ENCODE peak calls at places on chromosomes 13 and 19, in eight cellular contexts. O is left ventricle myocardium inferior; E is AG04449; Q is H54; B is stimulated activated CD8-positive, alpha-beta memory T cell treated with anti-CD3 and anti-CD28 coated beads, Interleukin-15, amount 100 ng/mL, for 4 hours; C is thyroid gland; S is central memory CD4-positive, alpha-beta T cell; P is right cardiac atrium. R is an unnamed sample.

GRCh38 chr19:47309038-47309437 is 623 bp upstream of the C5AR1 start:
- DNase-seq in C (no peak), Q (no peak), P (no peak), S (no peak), E (no peak), B (no peak), O (no peak), R (no peak)

GRCh38 chr13:70108276-70108845 is at the start of gene KLHL1:
- DNase-seq in B (no peak), S (no peak), E (no peak), P (no peak), O (no peak), Q (no peak), C (no peak), R (no peak)

GRCh38 chr19:34274827-34275625 is 20.7 kb downstream of the GARRE1 start:
- DNase-seq in S (no peak), E (peak; percentile 97), B (no peak), O (no peak), P (no peak), C (no peak), Q (peak; percentile 33), R (no peak)

GRCh38 chr19:11563530-11563929 is 4.5 kb upstream of the ELOF1 start:
- DNase-seq in P (no peak), C (no peak), S (no peak), O (no peak), Q (no peak), B (no peak), E (no peak), R (no peak)

GRCh38 chr19:45115809-45116615 is 23.0 kb downstream of the PPP1R37 start:
- DNase-seq in O (no peak), E (no peak), P (peak; percentile 38), S (no peak), B (no peak), C (no peak), Q (no peak), R (no peak)

GRCh38 chr13:81821259-81821658 is 1480.3 kb upstream of the SPRY2 start:
- DNase-seq in S (no peak), P (no peak), O (no peak), C (no peak), Q (no peak), B (no peak), E (no peak), R (no peak)

GRCh38 chr13:19090495-19090894 is 91.1 kb downstream of the TUBA3C start:
- DNase-seq in E (no peak), O (no peak), Q (no peak), P (no peak), C (no peak), S (no peak), B (no peak), R (no peak)

GRCh38 chr13:50387124-50387581 is 371.9 kb downstream of the KCNRG start:
- DNase-seq in O (peak; percentile 64), B (peak; percentile 3), P (peak; percentile 85), E (no peak), Q (no peak), C (peak; percentile 77), S (no peak), R (no peak)

GRCh38 chr19:795691-796581 is 1.3 kb upstream of the PTBP1 start:
- DNase-seq in P (peak; percentile 70), S (no peak), C (no peak), E (no peak), B (no peak), Q (no peak), O (no peak), R (no peak)

GRCh38 chr19:41098762-41099161 is 10.5 kb downstream of the CYP2A13 start:
- DNase-seq in S (no peak), O (no peak), C (no peak), P (no peak), B (no peak), Q (no peak), E (no peak), R (no peak)

GRCh38 chr13:109251958-109252357 is 534.4 kb downstream of the IRS2 start:
- DNase-seq in C (no peak), B (no peak), E (no peak), P (no peak), Q (no peak), O (no peak), S (no peak), R (no peak)

GRCh38 chr19:2037676-2038255 is 13.3 kb downstream of the MKNK2 start:
- DNase-seq in P (no peak), Q (no peak), O (peak; percentile 16), C (peak; percentile 88), S (no peak), E (no peak), B (no peak), R (no peak)

GRCh38 chr19:44600466-44600865 is 12.9 kb upstream of the IGSF23 start:
- DNase-seq in E (no peak), O (no peak), Q (no peak), C (no peak), B (no peak), S (no peak), P (no peak), R (no peak)

GRCh38 chr13:98273824-98274786 is 97.0 kb upstream of the RNF113B start:
- DNase-seq in E (no peak), Q (no peak), B (no peak), P (no peak), S (no peak), C (peak; percentile 36), O (no peak), R (no peak)

GRCh38 chr13:45691667-45692066 is 10.5 kb upstream of the CBY2 start:
- DNase-seq in B (no peak), C (no peak), P (no peak), S (no peak), E (no peak), O (no peak), Q (no peak), R (no peak)

GRCh38 chr13:46490129-46490528 is 62.8 kb upstream of the LRCH1 start:
- DNase-seq in Q (no peak), O (no peak), S (no peak), P (peak; percentile 60), B (no peak), C (no peak), E (no peak), R (no peak)

GRCh38 chr13:71360041-71360440 is 507.0 kb downstream of the DACH1 start:
- DNase-seq in B (no peak), O (no peak), P (no peak), Q (no peak), S (no peak), C (no peak), E (no peak), R (no peak)

GRCh38 chr19:5452594-5453565 is 2.3 kb upstream of the ZNRF4 start:
- DNase-seq in S (no peak), P (no peak), O (no peak), Q (peak; percentile 67), C (no peak), E (no peak), B (no peak), R (no peak)

GRCh38 chr13:68439821-68440220 is 1209.7 kb upstream of the PCDH9 start:
- DNase-seq in P (no peak), C (no peak), O (no peak), Q (peak; percentile 1), E (no peak), S (no peak), B (no peak), R (peak; percentile 50)

GRCh38 chr19:48461982-48462655 is 6.7 kb downstream of the KCNJ14 start:
- DNase-seq in P (peak; percentile 56), Q (no peak), B (no peak), E (no peak), S (no peak), C (no peak), O (no peak), R (no peak)

GRCh38 chr13:45847554-45848224 is 3.9 kb downstream of the SIAH3 start:
- DNase-seq in C (peak; percentile 91), Q (no peak), S (peak; percentile 66), B (no peak), E (no peak), O (peak; percentile 29), P (peak; percentile 72), R (no peak)

GRCh38 chr13:41550239-41550638 is 92.9 kb downstream of the RGCC start:
- DNase-seq in Q (no peak), P (no peak), E (no peak), S (no peak), O (no peak), C (no peak), B (no peak), R (no peak)

GRCh38 chr19:35712910-35713845 is 4.6 kb upstream of the KMT2B start:
- DNase-seq in B (peak; percentile 61), E (no peak), P (peak; percentile 17), Q (no peak), O (no peak), S (peak; percentile 55), C (no peak), R (no peak)

GRCh38 chr13:51929699-51930098 is 67.9 kb downstream of the CCDC70 start:
- DNase-seq in C (no peak), B (no peak), Q (no peak), S (no peak), O (no peak), E (no peak), P (no peak), R (no peak)

GRCh38 chr13:43664700-43665191 is 122.0 kb downstream of the ENOX1 start:
- DNase-seq in P (peak; percentile 63), C (peak; percentile 7), Q (peak; percentile 1), E (peak; percentile 57), O (peak; percentile 16), B (no peak), S (no peak), R (no peak)

GRCh38 chr19:40139533-40140287 is 49.0 kb upstream of the ZNF780A start:
- DNase-seq in O (no peak), B (no peak), E (no peak), Q (peak; percentile 31), S (peak; percentile 50), C (no peak), P (no peak), R (peak; percentile 54)